ENCODE peak calls at places on chromosome 1, in four cellular contexts. One of them, this sample, is unnamed.

GRCh38 chr1:152164542-152165136 is 5.6 kb upstream of the RPTN start:
- DNase-seq in kidney: no peak
- DNase-seq in MM.1S: no peak
- DNase-seq in retinal pigment epithelial cell: no peak
- DNase-seq in this sample: no peak

GRCh38 chr1:214551436-214552173 is at the start of gene PTPN14:
- DNase-seq in kidney: peak; percentile 96
- DNase-seq in retinal pigment epithelial cell: peak; percentile 84
- DNase-seq in MM.1S: no peak
- DNase-seq in this sample: peak; percentile 78

GRCh38 chr1:243945727-243946126 is 95.7 kb upstream of the AKT3 start:
- DNase-seq in retinal pigment epithelial cell: no peak
- DNase-seq in kidney: no peak
- DNase-seq in MM.1S: no peak
- DNase-seq in this sample: no peak

GRCh38 chr1:243264718-243265117 is 8.9 kb downstream of the SDCCAG8 start:
- DNase-seq in MM.1S: no peak
- DNase-seq in kidney: no peak
- DNase-seq in retinal pigment epithelial cell: no peak
- DNase-seq in this sample: no peak

GRCh38 chr1:28642056-28642846 is 616 bp downstream of the TAF12 start:
- DNase-seq in retinal pigment epithelial cell: no peak
- DNase-seq in kidney: no peak
- DNase-seq in MM.1S: peak; percentile 26
- DNase-seq in this sample: peak; percentile 29

GRCh38 chr1:163250382-163250974 is 47.8 kb upstream of the RGS5 start:
- DNase-seq in kidney: no peak
- DNase-seq in retinal pigment epithelial cell: peak; percentile 87
- DNase-seq in MM.1S: no peak
- DNase-seq in this sample: no peak

GRCh38 chr1:149849246-149849946 is 50.0 kb upstream of the BOLA1 start:
- DNase-seq in retinal pigment epithelial cell: no peak
- DNase-seq in kidney: no peak
- DNase-seq in MM.1S: peak; percentile 5
- DNase-seq in this sample: no peak

GRCh38 chr1:17831619-17832018 is 76.5 kb downstream of the ACTL8 start:
- DNase-seq in MM.1S: peak; percentile 22
- DNase-seq in retinal pigment epithelial cell: peak; percentile 19
- DNase-seq in kidney: no peak
- DNase-seq in this sample: no peak

GRCh38 chr1:115252585-115252984 is 85.5 kb downstream of the NGF start:
- DNase-seq in kidney: no peak
- DNase-seq in MM.1S: no peak
- DNase-seq in retinal pigment epithelial cell: no peak
- DNase-seq in this sample: no peak

GRCh38 chr1:31266547-31266946 is 26.9 kb upstream of the NKAIN1 start:
- DNase-seq in kidney: no peak
- DNase-seq in MM.1S: no peak
- DNase-seq in retinal pigment epithelial cell: no peak
- DNase-seq in this sample: no peak

GRCh38 chr1:5447479-5448070 is 544.6 kb downstream of the NPHP4 start:
- DNase-seq in MM.1S: no peak
- DNase-seq in retinal pigment epithelial cell: no peak
- DNase-seq in kidney: no peak
- DNase-seq in this sample: no peak

GRCh38 chr1:9291914-9292360 is 757 bp upstream of the SPSB1 start:
- DNase-seq in kidney: peak; percentile 75
- DNase-seq in MM.1S: no peak
- DNase-seq in retinal pigment epithelial cell: peak; percentile 67
- DNase-seq in this sample: no peak

GRCh38 chr1:9293512-9294439 is 1.1 kb downstream of the SPSB1 start:
- DNase-seq in retinal pigment epithelial cell: no peak
- DNase-seq in kidney: no peak
- DNase-seq in MM.1S: peak; percentile 22
- DNase-seq in this sample: no peak

GRCh38 chr1:9294440-9294773 is 1.7 kb downstream of the SPSB1 start:
- DNase-seq in MM.1S: no peak
- DNase-seq in kidney: no peak
- DNase-seq in retinal pigment epithelial cell: no peak
- DNase-seq in this sample: no peak

GRCh38 chr1:9293241-9293511 is 482 bp downstream of the SPSB1 start:
- DNase-seq in kidney: no peak
- DNase-seq in retinal pigment epithelial cell: no peak
- DNase-seq in MM.1S: no peak
- DNase-seq in this sample: no peak

DNA sequence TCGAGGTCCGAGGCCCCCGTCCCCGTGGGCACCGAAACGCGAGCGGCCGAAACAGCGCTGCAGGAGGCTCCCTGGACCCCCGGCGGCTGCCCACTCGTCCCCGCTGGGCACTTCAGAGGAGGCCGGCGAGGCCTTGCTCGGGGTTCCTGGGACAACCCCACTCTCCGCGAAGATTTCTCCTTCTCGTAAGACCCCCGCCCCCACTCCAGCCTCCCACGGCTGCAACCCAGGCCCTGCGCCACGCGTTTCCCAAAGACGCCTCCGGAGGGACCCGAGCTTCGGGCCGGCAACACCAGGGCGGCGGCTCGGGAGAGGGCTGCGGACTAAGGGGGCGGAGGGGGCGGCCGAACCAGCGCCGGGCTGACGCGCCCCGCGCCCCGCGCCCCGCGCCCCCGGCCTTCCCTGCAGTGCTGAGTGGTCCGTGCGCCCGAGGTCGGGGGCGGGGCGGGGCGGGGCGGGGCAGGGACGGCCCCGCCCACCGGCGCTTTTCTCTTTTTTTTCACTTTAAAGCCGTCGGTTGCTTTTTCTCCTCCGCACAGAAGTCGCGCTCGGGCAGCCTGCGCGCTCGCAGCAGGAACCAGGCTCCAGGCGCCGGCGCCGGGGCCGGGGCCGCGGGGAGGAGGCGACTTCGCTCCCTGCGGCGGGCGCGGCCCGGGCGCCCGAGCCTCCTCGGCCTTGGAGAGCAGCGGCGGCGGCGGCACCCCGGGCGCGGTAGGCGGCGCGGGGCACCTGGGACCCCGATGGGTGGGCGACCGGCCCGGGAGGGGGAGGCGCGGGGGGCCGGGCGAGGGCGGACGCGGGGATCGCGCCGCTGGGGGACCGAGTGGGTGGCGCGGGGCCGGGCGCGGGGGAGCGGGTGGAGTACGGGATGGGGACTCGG is at the start of gene SPSB1:
- DNase-seq in kidney: peak; percentile 91
- DNase-seq in MM.1S: peak; percentile 71
- DNase-seq in retinal pigment epithelial cell: no peak
- DNase-seq in this sample: peak; percentile 88
- TF ChIP-seq CTCF in kidney: peak; percentile 3
- TF ChIP-seq CTCF in MM.1S: no peak
- TF ChIP-seq CTCF in retinal pigment epithelial cell: no peak
- TF ChIP-seq CTCF in this sample: no peak

GRCh38 chr1:61086245-61086644 is 3.9 kb downstream of the NFIA start:
- DNase-seq in MM.1S: no peak
- DNase-seq in retinal pigment epithelial cell: no peak
- DNase-seq in kidney: no peak
- DNase-seq in this sample: no peak
- TF ChIP-seq CTCF in MM.1S: no peak
- TF ChIP-seq CTCF in retinal pigment epithelial cell: no peak
- TF ChIP-seq CTCF in kidney: no peak
- TF ChIP-seq CTCF in this sample: no peak

GRCh38 chr1:108524676-108525075 is 35.2 kb upstream of the EEIG2 start:
- DNase-seq in MM.1S: no peak
- DNase-seq in retinal pigment epithelial cell: no peak
- DNase-seq in kidney: no peak
- DNase-seq in this sample: no peak

GRCh38 chr1:108531429-108531828 is 28.5 kb upstream of the EEIG2 start:
- DNase-seq in retinal pigment epithelial cell: no peak
- DNase-seq in kidney: no peak
- DNase-seq in MM.1S: no peak
- DNase-seq in this sample: no peak

GRCh38 chr1:108523829-108524228 is 36.1 kb upstream of the EEIG2 start:
- DNase-seq in MM.1S: no peak
- DNase-seq in retinal pigment epithelial cell: no peak
- DNase-seq in kidney: no peak
- DNase-seq in this sample: no peak

GRCh38 chr1:108527837-108528236 is 32.1 kb upstream of the EEIG2 start:
- DNase-seq in MM.1S: no peak
- DNase-seq in kidney: no peak
- DNase-seq in retinal pigment epithelial cell: no peak
- DNase-seq in this sample: no peak

DNA sequence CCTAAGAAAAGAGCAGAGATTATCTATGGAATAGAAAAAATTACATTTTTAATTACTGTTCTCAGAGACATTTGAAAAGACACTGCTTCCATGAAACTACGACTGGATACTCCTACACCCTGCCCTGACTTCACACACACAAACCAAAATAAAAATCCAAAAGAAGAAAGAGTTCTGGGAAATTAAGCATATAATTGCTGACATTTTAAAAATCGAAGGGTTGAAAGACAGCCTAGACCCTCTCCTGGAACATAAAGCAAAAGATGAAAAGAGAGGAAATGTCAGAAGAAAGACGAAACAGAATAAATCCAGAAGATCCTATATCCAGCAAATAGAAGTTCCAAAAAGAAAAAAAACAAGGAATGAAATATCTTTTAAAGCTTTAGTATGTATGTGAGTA is 32.8 kb upstream of the EEIG2 start:
- DNase-seq in retinal pigment epithelial cell: no peak
- DNase-seq in MM.1S: no peak
- DNase-seq in kidney: no peak
- DNase-seq in this sample: no peak
- TF ChIP-seq CTCF in retinal pigment epithelial cell: no peak
- TF ChIP-seq CTCF in MM.1S: no peak
- TF ChIP-seq CTCF in kidney: no peak
- TF ChIP-seq CTCF in this sample: no peak

GRCh38 chr1:208252126-208252853 is 8.1 kb upstream of the PLXNA2 start:
- DNase-seq in retinal pigment epithelial cell: no peak
- DNase-seq in kidney: no peak
- DNase-seq in MM.1S: no peak
- DNase-seq in this sample: no peak
- TF ChIP-seq CTCF in retinal pigment epithelial cell: no peak
- TF ChIP-seq CTCF in kidney: no peak
- TF ChIP-seq CTCF in MM.1S: no peak
- TF ChIP-seq CTCF in this sample: no peak

GRCh38 chr1:179876289-179876715 is 1.3 kb downstream of the TOR1AIP2 start:
- DNase-seq in MM.1S: no peak
- DNase-seq in retinal pigment epithelial cell: no peak
- DNase-seq in kidney: no peak
- DNase-seq in this sample: no peak
- TF ChIP-seq CTCF in MM.1S: no peak
- TF ChIP-seq CTCF in retinal pigment epithelial cell: no peak
- TF ChIP-seq CTCF in kidney: no peak
- TF ChIP-seq CTCF in this sample: no peak

This sample was measured in GM20000.